ENCODE peak calls at places on chromosome 16, in five cellular contexts. B, S, R, U and X are unnamed samples.

GRCh38 chr16:56793504-56793903 is 63.6 kb downstream of the NUP93 start:
- DNase-seq in B (no peak), S (no peak), R (no peak), U (peak), X (no peak)

GRCh38 chr16:22161999-22162657 is at the start of gene SDR42E2:
- DNase-seq in B (peak), S (no peak), R (peak), U (no peak), X (peak)

GRCh38 chr16:49274936-49275730 is 6.5 kb downstream of the CBLN1 start:
- DNase-seq in B (peak), S (no peak), R (no peak), U (no peak), X (peak)

GRCh38 chr16:22645868-22646267 is 135.2 kb downstream of the NPIPB5 start:
- DNase-seq in B (no peak), S (no peak), R (no peak), U (no peak), X (no peak)

GRCh38 chr16:66299349-66299748 is 67.1 kb upstream of the CDH5 start:
- DNase-seq in B (no peak), S (no peak), R (no peak), U (no peak), X (no peak)

GRCh38 chr16:27244363-27244755 is 24.2 kb downstream of the NSMCE1 start:
- DNase-seq in B (no peak), S (no peak), R (no peak), U (no peak), X (no peak)

GRCh38 chr16:88806491-88807111 is 3.0 kb downstream of the CDT1 start:
- DNase-seq in B (no peak), S (no peak), R (no peak), U (no peak), X (no peak)

GRCh38 chr16:11383481-11384183 is 38.4 kb downstream of the RMI2 start:
- DNase-seq in B (no peak), S (no peak), R (no peak), U (no peak), X (no peak)

GRCh38 chr16:4976079-4976478 is 17.9 kb downstream of the SEC14L5 start:
- DNase-seq in B (no peak), S (peak), R (no peak), U (no peak), X (no peak)

GRCh38 chr16:13307255-13307654 is 405.9 kb downstream of the SHISA9 start:
- DNase-seq in B (no peak), S (no peak), R (no peak), U (no peak), X (no peak)

GRCh38 chr16:11224894-11225676 is 30.9 kb downstream of the SOCS1 start:
- DNase-seq in B (no peak), S (peak), R (no peak), U (no peak), X (no peak)

GRCh38 chr16:81807767-81808166 is 28.7 kb downstream of the PLCG2 start:
- DNase-seq in B (no peak), S (no peak), R (no peak), U (no peak), X (no peak)

GRCh38 chr16:11691771-11692170 is 23.5 kb downstream of the SNN start:
- DNase-seq in B (no peak), S (no peak), R (no peak), U (no peak), X (no peak)

GRCh38 chr16:8173111-8173644 is 417.1 kb downstream of the TMEM114 start:
- DNase-seq in B (peak), S (peak), R (peak), U (peak), X (peak)

GRCh38 chr16:17334096-17334495 is 136.7 kb downstream of the XYLT1 start:
- DNase-seq in B (no peak), S (no peak), R (no peak), U (no peak), X (no peak)

GRCh38 chr16:11572301-11572995 is 14.3 kb downstream of the LITAF start:
- DNase-seq in B (no peak), S (no peak), R (no peak), U (no peak), X (no peak)

GRCh38 chr16:21638573-21638975 is 13.8 kb downstream of the IGSF6 start:
- DNase-seq in B (no peak), S (no peak), R (no peak), U (peak), X (no peak)

DNA sequence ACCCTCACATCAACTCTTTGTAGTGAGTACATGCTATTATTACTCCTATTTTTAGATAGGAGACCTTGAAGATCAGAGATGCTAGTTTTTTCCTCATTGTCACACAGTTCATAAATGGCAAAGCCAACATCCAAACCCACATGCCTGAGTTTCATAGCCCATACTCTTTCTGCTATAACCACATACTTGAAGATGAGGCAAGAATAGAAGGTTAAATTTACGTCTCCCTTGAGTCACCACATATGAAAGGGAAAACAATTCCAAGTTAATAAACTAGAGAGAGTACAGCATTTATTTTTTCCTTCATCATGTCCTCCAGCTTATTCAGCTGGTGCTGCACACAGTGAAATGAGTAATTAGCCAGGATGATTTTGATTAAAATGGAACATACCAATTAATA is 23.7 kb downstream of the NUDT7 start:
- DNase-seq in B (no peak), S (no peak), R (no peak), U (no peak), X (no peak)
- TF ChIP-seq ATF2 in B (no peak), S (no peak), R (no peak), U (no peak), X (no peak)

GRCh38 chr16:79182618-79183017 is 417.9 kb downstream of the MAF start:
- DNase-seq in B (no peak), S (no peak), R (no peak), U (no peak), X (no peak)
- TF ChIP-seq ATF2 in B (no peak), S (no peak), R (no peak), U (no peak), X (no peak)

GRCh38 chr16:28473714-28474265 is 1.7 kb upstream of the NPIPB7 start:
- DNase-seq in B (no peak), S (no peak), R (no peak), U (no peak), X (no peak)

GRCh38 chr16:28477311-28477920 is 5.3 kb upstream of the NPIPB7 start:
- DNase-seq in B (no peak), S (no peak), R (no peak), U (no peak), X (no peak)

GRCh38 chr16:28482026-28482425 is 9.8 kb downstream of the CLN3 start:
- DNase-seq in B (no peak), S (no peak), R (no peak), U (no peak), X (no peak)

GRCh38 chr16:28475221-28475620 is 3.1 kb upstream of the NPIPB7 start:
- DNase-seq in B (no peak), S (no peak), R (no peak), U (no peak), X (no peak)

GRCh38 chr16:28478511-28479180 is 6.5 kb upstream of the NPIPB7 start:
- DNase-seq in B (no peak), S (no peak), R (no peak), U (no peak), X (no peak)
- TF ChIP-seq ATF2 in B (no peak), S (no peak), R (no peak), U (no peak), X (no peak)

GRCh38 chr16:52976539-52977167 is 76.0 kb downstream of the CHD9NB start:
- DNase-seq in B (no peak), S (no peak), R (no peak), U (peak), X (no peak)
- TF ChIP-seq ATF2 in B (no peak), S (no peak), R (no peak), U (no peak), X (no peak)

DNA sequence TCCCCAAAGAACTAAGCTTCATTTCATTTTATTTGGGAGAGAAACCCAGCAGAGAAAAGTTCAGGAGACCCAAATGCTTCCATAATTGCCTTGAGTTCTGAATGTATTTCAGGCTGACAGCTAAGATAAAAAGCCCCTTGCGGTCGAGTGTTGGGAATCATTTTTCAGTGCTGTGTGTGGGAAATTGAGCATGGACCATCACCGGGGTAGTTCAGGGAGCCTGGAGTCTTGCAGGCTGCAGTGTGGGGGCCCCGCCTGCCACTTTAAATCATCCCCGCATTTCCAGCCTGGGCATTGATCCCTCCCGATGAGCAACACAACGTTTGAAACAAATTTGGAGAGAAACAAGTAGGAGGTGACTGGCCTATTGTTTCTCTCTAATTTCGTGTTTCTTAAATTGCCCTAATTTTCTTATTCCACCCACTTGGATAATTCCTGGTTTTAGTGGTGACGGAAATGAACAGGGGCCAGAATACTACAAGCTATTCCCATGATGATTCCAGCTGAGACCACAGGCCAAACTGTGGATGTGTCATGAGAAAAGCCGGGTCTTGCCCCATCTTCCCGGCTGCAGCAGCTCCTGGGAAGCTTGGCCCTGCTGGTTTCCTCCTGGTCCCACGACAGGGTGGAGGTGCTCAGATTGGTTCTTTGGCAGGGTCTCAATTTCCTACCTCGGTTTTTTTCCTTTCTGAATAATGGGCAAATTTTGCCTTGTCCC is 75.1 kb downstream of the FOXL1 start:
- DNase-seq in B (no peak), S (no peak), R (no peak), U (no peak), X (no peak)
- TF ChIP-seq ATF2 in B (no peak), S (no peak), R (no peak), U (no peak), X (no peak)

DNA sequence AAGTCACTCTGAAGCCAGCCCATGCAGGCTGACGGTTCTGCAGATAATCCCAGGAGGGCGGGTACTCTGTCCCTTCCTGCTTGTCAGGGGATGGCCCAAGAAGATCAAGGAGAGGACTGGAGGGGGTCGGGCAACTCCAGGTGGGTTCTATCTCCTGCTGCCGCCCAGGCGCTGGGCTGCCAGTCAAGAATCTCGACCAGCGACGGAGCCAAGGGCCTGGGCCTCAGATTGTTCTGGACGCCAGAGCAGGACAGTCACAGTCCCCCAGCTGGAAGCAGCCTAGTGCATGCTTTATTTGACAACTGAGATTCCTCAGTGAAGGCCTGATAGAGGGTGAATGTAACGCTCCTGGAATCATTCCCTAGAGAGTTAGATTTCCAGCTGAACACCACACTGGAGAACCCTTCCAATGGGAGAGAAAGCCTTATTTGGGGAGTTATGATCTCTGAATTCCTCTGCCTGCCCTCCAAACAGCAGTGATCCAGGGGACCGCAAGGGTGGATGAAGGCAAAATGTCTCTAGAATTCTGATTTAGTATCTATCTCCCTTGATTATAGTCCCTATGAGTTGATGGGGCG is 1.2 kb upstream of the KIFC3 start:
- DNase-seq in B (no peak), S (no peak), R (peak), U (no peak), X (no peak)
- TF ChIP-seq ATF2 in B (no peak), S (no peak), R (no peak), U (no peak), X (no peak)

DNA sequence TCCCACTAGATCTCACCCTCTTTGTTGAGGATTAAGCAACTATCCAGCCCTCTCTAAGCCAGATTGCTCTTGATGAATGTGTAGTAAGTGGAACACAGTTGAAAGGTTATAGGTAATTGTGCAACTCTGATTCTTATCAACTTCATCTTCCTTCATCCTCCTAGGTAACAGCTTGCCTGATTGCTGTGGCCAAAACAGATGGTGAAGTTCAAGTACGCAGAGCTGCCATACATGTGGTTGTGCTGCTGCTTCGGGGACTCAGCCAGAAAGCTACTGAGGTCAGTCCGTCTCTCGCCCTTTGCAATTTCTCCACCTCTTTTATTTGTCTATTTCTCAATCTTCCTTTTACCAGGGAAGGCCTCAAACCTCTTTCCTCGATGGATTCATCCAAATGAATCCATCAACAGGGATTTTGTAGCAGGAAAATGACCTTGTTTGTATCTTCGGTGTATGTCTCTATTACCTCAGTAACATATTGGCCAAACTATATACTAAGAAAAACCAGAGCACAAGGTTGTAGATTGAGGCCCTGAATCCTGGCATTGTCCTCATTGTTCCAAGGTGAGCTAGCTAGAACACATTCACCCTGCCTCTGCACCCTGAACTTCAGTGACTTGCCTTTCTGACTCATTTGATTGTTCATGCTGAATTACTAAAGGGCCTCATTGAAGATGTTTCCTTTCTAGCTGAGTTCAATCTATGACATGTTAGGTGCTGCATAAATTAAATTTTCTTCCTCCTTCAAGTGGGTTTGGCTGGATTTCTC is 65.1 kb upstream of the HAS3 start:
- DNase-seq in B (no peak), S (no peak), R (no peak), U (peak), X (no peak)
- TF ChIP-seq ATF2 in B (no peak), S (no peak), R (no peak), U (peak), X (no peak)

GRCh38 chr16:74982303-74982702 is 2.6 kb downstream of the WDR59 start:
- DNase-seq in B (no peak), S (no peak), R (no peak), U (no peak), X (no peak)
- TF ChIP-seq ATF2 in B (no peak), S (no peak), R (no peak), U (no peak), X (no peak)

DNA sequence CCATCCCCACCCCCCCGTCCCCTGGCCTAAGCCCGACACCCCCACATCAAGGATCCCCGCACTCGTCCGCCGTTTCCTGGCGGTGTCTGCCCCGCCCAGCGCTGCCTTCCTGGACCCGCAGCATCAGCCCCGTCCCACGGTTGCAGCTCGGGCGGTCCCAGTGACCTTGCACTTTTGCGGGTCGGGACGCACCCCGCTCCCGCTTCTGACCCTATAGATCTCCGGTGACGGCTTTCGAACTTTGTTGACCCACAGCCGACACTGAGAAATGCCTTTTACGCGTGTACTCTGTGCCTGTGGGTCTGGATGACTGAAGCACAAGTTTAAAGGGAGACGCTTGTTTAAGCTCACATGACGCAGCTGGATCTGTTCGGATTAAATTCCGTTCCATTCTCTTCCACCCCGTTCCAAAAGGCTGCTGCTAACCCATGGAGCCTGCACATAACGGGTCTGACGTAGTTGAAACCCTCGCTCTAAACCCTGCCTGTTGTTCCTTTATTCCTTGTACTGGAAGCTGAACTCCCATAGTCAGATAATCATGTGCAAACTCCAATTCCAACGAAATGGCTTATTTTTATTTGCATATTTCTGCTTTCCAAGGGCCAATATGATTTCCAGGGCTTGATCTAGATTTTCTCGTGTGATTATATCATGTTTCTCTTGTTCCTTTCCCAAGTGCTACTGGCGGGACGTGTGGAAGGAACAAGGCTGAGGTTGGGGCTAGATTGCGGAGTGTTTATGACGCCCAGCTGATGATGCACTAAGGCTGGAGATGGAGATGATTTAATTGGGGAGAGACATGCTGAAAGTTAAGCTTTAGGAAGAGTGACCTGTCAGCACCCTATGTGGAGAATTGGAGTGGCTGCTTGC is 834 bp downstream of the FLYWCH1 start:
- DNase-seq in B (no peak), S (no peak), R (peak), U (peak), X (peak)
- TF ChIP-seq ATF2 in B (no peak), S (no peak), R (no peak), U (no peak), X (no peak)

DNA sequence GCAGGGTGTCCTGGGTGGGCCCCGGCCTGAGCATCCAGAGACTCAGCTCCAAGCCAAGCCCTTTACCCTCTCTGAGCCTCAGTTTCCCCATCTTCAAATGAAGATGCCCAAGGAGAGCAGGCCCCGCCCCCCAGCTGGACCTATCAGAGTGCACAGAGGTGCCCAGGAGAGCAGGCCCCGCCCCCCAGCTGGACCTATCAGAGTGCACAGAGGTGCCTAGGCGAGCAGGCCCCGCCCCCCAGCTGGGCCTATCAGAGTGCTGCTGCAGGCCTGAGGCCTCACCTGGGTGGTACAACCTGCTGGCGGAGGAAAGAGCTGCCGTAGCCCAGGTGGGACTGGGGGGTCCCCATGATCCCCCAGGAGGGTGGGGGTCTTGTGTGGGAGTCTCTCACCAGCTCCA is 3.4 kb upstream of the SSTR5 start:
- DNase-seq in B (no peak), S (no peak), R (peak), U (no peak), X (peak)
- TF ChIP-seq ATF2 in B (no peak), S (no peak), R (no peak), U (no peak), X (no peak)